ENCODE peak calls at places on chromosome 9, in seven cellular contexts. One of them, this sample, is unnamed.

GRCh38 chr9:135247174-135247930 is 159.9 kb downstream of the OLFM1 start:
- DNase-seq in M059J: no peak
- DNase-seq in uterus: no peak
- DNase-seq in dorsolateral prefrontal cortex: no peak
- DNase-seq in ascending aorta: no peak
- DNase-seq in HEK293T: no peak
- DNase-seq in activated CD4-positive, alpha-beta T cell treated with anti-CD3 and anti-CD28 coated beads, Interleukin-2, amount 10 ng/mL, durations not matched to agents 7 days and 5 days: no peak
- DNase-seq in this sample: peak; percentile 86

GRCh38 chr9:99173570-99174504 is 47.9 kb downstream of the ALG2 start:
- DNase-seq in M059J: no peak
- DNase-seq in uterus: no peak
- DNase-seq in dorsolateral prefrontal cortex: no peak
- DNase-seq in ascending aorta: no peak
- DNase-seq in HEK293T: no peak
- DNase-seq in activated CD4-positive, alpha-beta T cell treated with anti-CD3 and anti-CD28 coated beads, Interleukin-2, amount 10 ng/mL, durations not matched to agents 7 days and 5 days: no peak
- DNase-seq in this sample: no peak

GRCh38 chr9:91555132-91555531 is 131.5 kb upstream of the NFIL3 start:
- DNase-seq in M059J: peak; percentile 79
- DNase-seq in uterus: no peak
- DNase-seq in dorsolateral prefrontal cortex: no peak
- DNase-seq in ascending aorta: no peak
- DNase-seq in HEK293T: no peak
- DNase-seq in activated CD4-positive, alpha-beta T cell treated with anti-CD3 and anti-CD28 coated beads, Interleukin-2, amount 10 ng/mL, durations not matched to agents 7 days and 5 days: no peak
- DNase-seq in this sample: no peak

GRCh38 chr9:761155-761792 is 80.2 kb upstream of the DMRT1 start:
- DNase-seq in M059J: no peak
- DNase-seq in uterus: no peak
- DNase-seq in dorsolateral prefrontal cortex: no peak
- DNase-seq in ascending aorta: no peak
- DNase-seq in HEK293T: no peak
- DNase-seq in activated CD4-positive, alpha-beta T cell treated with anti-CD3 and anti-CD28 coated beads, Interleukin-2, amount 10 ng/mL, durations not matched to agents 7 days and 5 days: no peak
- DNase-seq in this sample: no peak

GRCh38 chr9:83956288-83957028 is 23.6 kb downstream of the HNRNPK start:
- DNase-seq in M059J: peak; percentile 71
- DNase-seq in uterus: peak; percentile 76
- DNase-seq in dorsolateral prefrontal cortex: peak; percentile 63
- DNase-seq in ascending aorta: no peak
- DNase-seq in HEK293T: peak; percentile 79
- DNase-seq in activated CD4-positive, alpha-beta T cell treated with anti-CD3 and anti-CD28 coated beads, Interleukin-2, amount 10 ng/mL, durations not matched to agents 7 days and 5 days: peak; percentile 67
- DNase-seq in this sample: no peak

GRCh38 chr9:72856985-72857631 is 95.7 kb downstream of the ALDH1A1 start:
- DNase-seq in M059J: peak; percentile 66
- DNase-seq in uterus: no peak
- DNase-seq in dorsolateral prefrontal cortex: no peak
- DNase-seq in ascending aorta: no peak
- DNase-seq in HEK293T: peak; percentile 48
- DNase-seq in activated CD4-positive, alpha-beta T cell treated with anti-CD3 and anti-CD28 coated beads, Interleukin-2, amount 10 ng/mL, durations not matched to agents 7 days and 5 days: no peak
- DNase-seq in this sample: no peak

GRCh38 chr9:84511651-84512050 is 157.9 kb upstream of the NTRK2 start:
- DNase-seq in M059J: no peak
- DNase-seq in uterus: no peak
- DNase-seq in dorsolateral prefrontal cortex: no peak
- DNase-seq in ascending aorta: no peak
- DNase-seq in HEK293T: no peak
- DNase-seq in activated CD4-positive, alpha-beta T cell treated with anti-CD3 and anti-CD28 coated beads, Interleukin-2, amount 10 ng/mL, durations not matched to agents 7 days and 5 days: no peak
- DNase-seq in this sample: no peak

GRCh38 chr9:34256987-34257585 is 72.0 kb downstream of the KIF24 start:
- DNase-seq in M059J: no peak
- DNase-seq in uterus: no peak
- DNase-seq in dorsolateral prefrontal cortex: no peak
- DNase-seq in ascending aorta: no peak
- DNase-seq in HEK293T: no peak
- DNase-seq in activated CD4-positive, alpha-beta T cell treated with anti-CD3 and anti-CD28 coated beads, Interleukin-2, amount 10 ng/mL, durations not matched to agents 7 days and 5 days: peak; percentile 44
- DNase-seq in this sample: no peak

GRCh38 chr9:135288941-135289534 is 190.5 kb upstream of the PPP1R26 start:
- DNase-seq in M059J: peak; percentile 10
- DNase-seq in uterus: no peak
- DNase-seq in dorsolateral prefrontal cortex: peak; percentile 17
- DNase-seq in ascending aorta: no peak
- DNase-seq in HEK293T: no peak
- DNase-seq in activated CD4-positive, alpha-beta T cell treated with anti-CD3 and anti-CD28 coated beads, Interleukin-2, amount 10 ng/mL, durations not matched to agents 7 days and 5 days: no peak
- DNase-seq in this sample: peak; percentile 61

GRCh38 chr9:112091805-112092204 is 83.3 kb downstream of the SUSD1 start:
- DNase-seq in M059J: no peak
- DNase-seq in uterus: no peak
- DNase-seq in dorsolateral prefrontal cortex: no peak
- DNase-seq in ascending aorta: no peak
- DNase-seq in HEK293T: no peak
- DNase-seq in activated CD4-positive, alpha-beta T cell treated with anti-CD3 and anti-CD28 coated beads, Interleukin-2, amount 10 ng/mL, durations not matched to agents 7 days and 5 days: peak; percentile 21
- DNase-seq in this sample: no peak

GRCh38 chr9:109253241-109253636 is 67.6 kb downstream of the EPB41L4B start:
- DNase-seq in M059J: peak; percentile 21
- DNase-seq in uterus: no peak
- DNase-seq in dorsolateral prefrontal cortex: no peak
- DNase-seq in ascending aorta: no peak
- DNase-seq in HEK293T: no peak
- DNase-seq in activated CD4-positive, alpha-beta T cell treated with anti-CD3 and anti-CD28 coated beads, Interleukin-2, amount 10 ng/mL, durations not matched to agents 7 days and 5 days: no peak
- DNase-seq in this sample: no peak

GRCh38 chr9:121725008-121725795 is 73.8 kb downstream of the DAB2IP start:
- DNase-seq in M059J: peak; percentile 75
- DNase-seq in uterus: peak; percentile 97
- DNase-seq in dorsolateral prefrontal cortex: peak; percentile 82
- DNase-seq in ascending aorta: peak; percentile 90
- DNase-seq in HEK293T: no peak
- DNase-seq in activated CD4-positive, alpha-beta T cell treated with anti-CD3 and anti-CD28 coated beads, Interleukin-2, amount 10 ng/mL, durations not matched to agents 7 days and 5 days: no peak
- DNase-seq in this sample: no peak

GRCh38 chr9:90801507-90802289 is at the start of gene SYK:
- DNase-seq in M059J: no peak
- DNase-seq in uterus: no peak
- DNase-seq in dorsolateral prefrontal cortex: no peak
- DNase-seq in ascending aorta: no peak
- DNase-seq in HEK293T: peak; percentile 44
- DNase-seq in activated CD4-positive, alpha-beta T cell treated with anti-CD3 and anti-CD28 coated beads, Interleukin-2, amount 10 ng/mL, durations not matched to agents 7 days and 5 days: no peak
- DNase-seq in this sample: no peak

GRCh38 chr9:86971742-86972141 is 24.4 kb upstream of the GAS1 start:
- DNase-seq in M059J: no peak
- DNase-seq in uterus: no peak
- DNase-seq in dorsolateral prefrontal cortex: no peak
- DNase-seq in ascending aorta: no peak
- DNase-seq in HEK293T: no peak
- DNase-seq in activated CD4-positive, alpha-beta T cell treated with anti-CD3 and anti-CD28 coated beads, Interleukin-2, amount 10 ng/mL, durations not matched to agents 7 days and 5 days: no peak
- DNase-seq in this sample: no peak

GRCh38 chr9:133782157-133783130 is 44.3 kb upstream of the SARDH start:
- DNase-seq in M059J: peak; percentile 50
- DNase-seq in uterus: peak; percentile 67
- DNase-seq in dorsolateral prefrontal cortex: peak; percentile 76
- DNase-seq in ascending aorta: no peak
- DNase-seq in HEK293T: peak; percentile 82
- DNase-seq in activated CD4-positive, alpha-beta T cell treated with anti-CD3 and anti-CD28 coated beads, Interleukin-2, amount 10 ng/mL, durations not matched to agents 7 days and 5 days: peak; percentile 80
- DNase-seq in this sample: peak; percentile 77